ENCODE peak calls at places on chromosomes 7 and 10, in four cellular contexts. N is CD4-positive, CD25-positive, alpha-beta regulatory T cell; R is gastrocnemius medialis; Y is pancreas. M is an unnamed sample.

GRCh38 chr7:22782616-22783232 is 39.9 kb downstream of the TOMM7 start:
- DNase-seq in N (peak; percentile 30), R (peak; percentile 14), Y (peak; percentile 54), M (peak; percentile 72)

GRCh38 chr7:50939026-50939425 is 156.3 kb upstream of the GRB10 start:
- DNase-seq in N (no peak), Y (no peak), R (no peak), M (no peak)

GRCh38 chr7:26265499-26266075 is 26.1 kb upstream of the SNX10 start:
- DNase-seq in R (no peak), N (no peak), Y (no peak), M (no peak)

GRCh38 chr7:153433223-153433622 is 619.0 kb upstream of the DPP6 start:
- DNase-seq in N (no peak), R (no peak), Y (no peak), M (no peak)

GRCh38 chr7:45591101-45591906 is 17.1 kb downstream of the ADCY1 start:
- DNase-seq in Y (no peak), R (no peak), N (no peak), M (peak; percentile 17)

GRCh38 chr7:151793991-151794507 is 82.9 kb downstream of the PRKAG2 start:
- DNase-seq in Y (no peak), N (no peak), R (no peak), M (no peak)

GRCh38 chr10:70849582-70850016 is 33.9 kb downstream of the SGPL1 start:
- DNase-seq in N (no peak), Y (no peak), R (no peak), M (no peak)

GRCh38 chr7:38870147-38870546 is 38.8 kb downstream of the VPS41 start:
- DNase-seq in N (no peak), R (no peak), Y (no peak), M (no peak)

GRCh38 chr10:36089790-36090391 is 447.8 kb upstream of the FZD8 start:
- DNase-seq in Y (no peak), R (no peak), N (no peak), M (no peak)

GRCh38 chr7:143002106-143002505 is 24.8 kb downstream of the OR9A2 start:
- DNase-seq in R (no peak), N (no peak), Y (no peak), M (no peak)

GRCh38 chr7:9498303-9498702 is 1064.9 kb downstream of the NXPH1 start:
- DNase-seq in N (no peak), Y (no peak), R (no peak), M (no peak)

GRCh38 chr10:6052247-6053221 is 9.6 kb downstream of the IL2RA start:
- DNase-seq in Y (no peak), N (peak; percentile 71), R (no peak), M (peak; percentile 28)

GRCh38 chr10:51910189-51910588 is 210.8 kb upstream of the CSTF2T start:
- DNase-seq in R (no peak), Y (no peak), N (no peak), M (no peak)

GRCh38 chr10:51905050-51905449 is 205.7 kb upstream of the CSTF2T start:
- DNase-seq in N (no peak), R (no peak), Y (no peak), M (no peak)

GRCh38 chr10:51910596-51910995 is 211.2 kb upstream of the CSTF2T start:
- DNase-seq in Y (no peak), R (no peak), N (no peak), M (no peak)

GRCh38 chr10:51911721-51912120 is 212.3 kb upstream of the CSTF2T start:
- DNase-seq in Y (no peak), R (no peak), N (no peak), M (no peak)

GRCh38 chr10:51907342-51907741 is 207.9 kb upstream of the CSTF2T start:
- DNase-seq in N (no peak), Y (no peak), R (no peak), M (no peak)
- H3K4me1 ChIP-seq in N (no peaks in the 10 kb centered on the region), Y (no peaks in the 10 kb centered on the region), R (no peaks in the 10 kb centered on the region), M (no peaks in the 10 kb centered on the region)

GRCh38 chr10:112715581-112715980 is 234.5 kb upstream of the TCF7L2 start:
- DNase-seq in R (no peak), Y (no peak), N (no peak), M (no peak)

GRCh38 chr10:112716076-112716475 is 234.0 kb upstream of the TCF7L2 start:
- DNase-seq in Y (no peak), N (no peak), R (no peak), M (no peak)

GRCh38 chr10:112712536-112712935 is 237.5 kb upstream of the TCF7L2 start:
- DNase-seq in N (no peak), R (no peak), Y (no peak), M (no peak)

GRCh38 chr10:112713411-112713810 is 236.6 kb upstream of the TCF7L2 start:
- DNase-seq in Y (no peak), R (no peak), N (no peak), M (no peak)

DNA sequence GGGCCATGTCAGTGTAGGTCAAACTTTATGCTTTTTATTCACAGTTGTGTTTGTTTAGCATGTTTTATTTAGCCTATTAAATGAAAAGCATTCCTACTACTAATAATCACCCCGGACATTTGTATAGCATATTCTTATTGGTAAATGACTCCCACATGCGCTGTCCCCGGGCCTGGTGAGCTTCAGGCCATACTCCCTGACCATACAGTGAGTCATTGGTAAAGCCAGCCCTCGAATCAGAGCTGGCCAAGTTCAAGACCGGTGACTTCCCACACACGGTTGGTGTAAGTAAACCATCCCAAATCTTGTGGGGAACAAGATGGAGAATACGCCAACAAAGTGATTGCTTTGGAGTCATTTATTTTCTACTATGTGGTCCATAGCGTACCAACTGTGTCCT is 238.7 kb upstream of the TCF7L2 start:
- DNase-seq in Y (no peak), N (no peak), R (no peak), M (no peak)
- H3K4me1 ChIP-seq in Y (peaks cover 9% of the 10 kb centered on the region), N (no peaks in the 10 kb centered on the region), R (no peaks in the 10 kb centered on the region), M (no peaks in the 10 kb centered on the region)

DNA sequence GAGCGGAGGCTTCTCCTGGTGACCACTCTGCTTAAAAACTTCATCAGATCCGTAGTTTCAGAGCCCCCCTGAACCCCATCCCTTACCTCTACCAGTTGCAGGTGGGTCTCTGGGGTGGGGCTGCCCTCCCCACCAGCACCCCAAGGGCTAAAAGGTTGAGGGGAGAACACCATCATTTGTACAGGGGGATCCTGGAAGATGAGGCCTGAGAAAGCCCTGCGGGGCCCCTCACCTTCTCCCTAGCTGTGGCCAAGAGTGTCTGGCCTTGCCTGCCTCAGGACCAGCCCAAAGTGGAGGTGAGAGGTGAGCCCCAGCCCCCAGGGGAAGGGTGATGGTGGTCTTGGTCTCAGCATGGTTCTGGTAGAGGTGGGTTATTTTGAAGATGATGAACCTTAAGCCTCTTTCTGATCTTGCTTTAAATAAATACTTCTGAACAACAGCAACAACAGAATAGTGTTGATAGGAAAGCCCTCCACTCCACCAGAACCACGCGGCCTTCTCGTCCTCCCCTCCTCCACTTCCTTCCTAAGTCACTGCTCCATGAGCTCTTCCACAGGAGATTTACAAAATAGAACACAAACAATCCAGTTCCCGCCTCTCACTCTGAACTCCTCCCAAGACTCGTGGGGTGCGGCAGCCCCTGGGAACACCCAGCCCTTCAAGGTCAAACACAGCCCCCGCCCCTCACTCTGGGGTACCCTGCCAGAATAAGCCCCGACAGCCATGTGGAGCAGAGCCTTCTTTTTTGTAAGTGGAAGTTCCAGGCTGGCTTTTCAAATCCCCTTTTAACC is 169.1 kb downstream of the EGFR start:
- DNase-seq in N (no peak), Y (no peak), R (no peak), M (no peak)
- H3K4me1 ChIP-seq in N (no peaks in the 10 kb centered on the region), Y (peaks cover 10% of the 10 kb centered on the region), R (peaks cover 12% of the 10 kb centered on the region), M (peaks cover 23% of the 10 kb centered on the region)

DNA sequence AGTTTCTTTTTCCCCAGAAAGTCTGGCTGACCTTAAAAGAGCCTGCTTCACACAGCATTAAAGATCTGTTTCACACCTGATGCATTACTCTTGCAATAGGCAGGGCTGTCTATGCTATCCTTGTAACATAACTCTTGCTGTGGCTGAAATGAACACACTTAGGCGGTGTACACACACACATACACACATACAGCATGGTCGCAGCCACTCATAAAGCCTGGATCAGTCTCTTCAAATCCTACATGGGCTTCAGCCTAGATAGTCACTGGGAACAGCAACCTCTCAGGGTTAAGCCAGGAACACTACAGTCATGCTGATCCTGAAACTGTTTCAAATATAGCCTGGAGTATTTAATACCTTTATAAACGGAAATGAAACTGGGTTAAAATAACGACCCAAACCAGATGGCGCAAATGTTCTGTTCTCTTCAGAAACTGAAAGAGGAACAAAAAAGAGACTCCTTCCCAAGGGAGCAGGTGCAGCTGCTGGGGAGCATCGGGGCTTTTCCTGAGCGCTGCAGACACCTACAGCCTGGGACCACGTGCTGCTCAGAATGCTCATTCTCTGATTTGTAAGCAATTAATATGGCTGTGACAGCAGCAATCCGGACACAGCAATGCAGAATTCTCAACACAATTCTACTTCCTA is 61.0 kb upstream of the SFMBT2 start:
- DNase-seq in Y (peak; percentile 27), R (no peak), N (no peak), M (no peak)
- H3K4me1 ChIP-seq in Y (no peaks in the 10 kb centered on the region), R (peaks cover 3% of the 10 kb centered on the region), N (peaks cover 17% of the 10 kb centered on the region), M (peaks cover 12% of the 10 kb centered on the region)

M was measured in stomach.